ENCODE peak calls at places on chromosomes 4 and X, in seven cellular contexts. U, G, Z, T, H, P and M are unnamed samples.
A peak's percentile ranks its signal among the peaks of the same experiment; 100 is the strongest.

GRCh38 chrX:7711167-7711566 is 131.8 kb upstream of the VCX start:
- ATAC-seq in U (no peak), G (no peak), Z (no peak), T (no peak), H (no peak), P (no peak), M (no peak)

GRCh38 chr4:17618926-17619325 is 4.5 kb downstream of the MED28 start:
- ATAC-seq in U (no peak), G (no peak), Z (no peak), T (no peak), H (no peak), P (no peak), M (no peak)

GRCh38 chr4:76016383-76016782 is 6.9 kb downstream of the CXCL10 start:
- ATAC-seq in U (no peak), G (peak; percentile 45), Z (peak; percentile 68), T (no peak), H (no peak), P (peak; percentile 42), M (no peak)

GRCh38 chr4:52036875-52037274 is 1.2 kb downstream of the SGCB start:
- ATAC-seq in U (no peak), G (no peak), Z (no peak), T (no peak), H (no peak), P (no peak), M (no peak)

GRCh38 chrX:136823175-136823574 is 42.4 kb upstream of the ARHGEF6 start:
- ATAC-seq in U (no peak), G (no peak), Z (no peak), T (no peak), H (no peak), P (no peak), M (no peak)

GRCh38 chr4:139740531-139741041 is 75.0 kb downstream of the MGST2 start:
- ATAC-seq in U (peak; percentile 96), G (no peak), Z (no peak), T (peak; percentile 90), H (no peak), P (no peak), M (peak; percentile 91)

GRCh38 chr4:11720292-11720691 is 291.6 kb upstream of the HS3ST1 start:
- ATAC-seq in U (peak; percentile 70), G (no peak), Z (no peak), T (no peak), H (no peak), P (peak; percentile 27), M (no peak)

GRCh38 chr4:2390780-2391490 is 27.5 kb downstream of the ZFYVE28 start:
- ATAC-seq in U (no peak), G (no peak), Z (no peak), T (no peak), H (no peak), P (peak; percentile 53), M (no peak)

GRCh38 chr4:38950734-38951133 is 81.5 kb downstream of the TMEM156 start:
- ATAC-seq in U (no peak), G (no peak), Z (no peak), T (no peak), H (no peak), P (no peak), M (no peak)

GRCh38 chr4:16835597-16836247 is 62.7 kb downstream of the LDB2 start:
- ATAC-seq in U (no peak), G (no peak), Z (no peak), T (no peak), H (no peak), P (no peak), M (no peak)

GRCh38 chr4:6898763-6899162 is 10.9 kb upstream of the TBC1D14 start:
- ATAC-seq in U (no peak), G (peak; percentile 10), Z (peak; percentile 10), T (no peak), H (no peak), P (no peak), M (no peak)